ENCODE peak calls at places on chromosomes 13 and 19, in nine cellular contexts. Q, E, A, G, H, N, K, L and F are unnamed samples.

GRCh38 chr13:53848546-53848945 is 819.9 kb downstream of the OLFM4 start:
- DNase-seq in Q (no peak), E (no peak), A (no peak), G (no peak), H (no peak), N (no peak), K (no peak), L (no peak), F (no peak)

GRCh38 chr13:41909524-41909923 is 51.4 kb downstream of the VWA8 start:
- DNase-seq in Q (no peak), E (no peak), A (no peak), G (no peak), H (no peak), N (no peak), K (no peak), L (no peak), F (no peak)

GRCh38 chr13:94415484-94415883 is 64.0 kb downstream of the DCT start:
- DNase-seq in Q (no peak), E (no peak), A (no peak), G (no peak), H (no peak), N (no peak), K (peak; percentile 98), L (no peak), F (no peak)

GRCh38 chr13:113975416-113975815 is 1.5 kb upstream of the C13orf46 start:
- DNase-seq in Q (no peak), E (no peak), A (peak; percentile 59), G (no peak), H (no peak), N (no peak), K (no peak), L (no peak), F (no peak)

GRCh38 chr13:33931397-33931987 is 113.5 kb downstream of the RFC3 start:
- DNase-seq in Q (no peak), E (no peak), A (no peak), G (peak; percentile 67), H (no peak), N (no peak), K (peak; percentile 24), L (no peak), F (peak; percentile 58)

GRCh38 chr19:2841858-2842574 is 741 bp downstream of the ZNF555 start:
- DNase-seq in Q (no peak), E (no peak), A (no peak), G (no peak), H (no peak), N (no peak), K (no peak), L (peak; percentile 38), F (no peak)

GRCh38 chr13:76019421-76020044 is 383.4 kb downstream of the LMO7 start:
- DNase-seq in Q (peak; percentile 36), E (no peak), A (peak; percentile 74), G (no peak), H (no peak), N (no peak), K (no peak), L (no peak), F (no peak)

GRCh38 chr19:55253842-55254624 is 4.8 kb downstream of the PPP6R1 start:
- DNase-seq in Q (no peak), E (peak; percentile 48), A (no peak), G (no peak), H (peak; percentile 63), N (peak; percentile 37), K (no peak), L (peak; percentile 78), F (no peak)

GRCh38 chr13:113146750-113147149 is 11.7 kb upstream of the PROZ start:
- DNase-seq in Q (no peak), E (no peak), A (no peak), G (no peak), H (no peak), N (no peak), K (no peak), L (no peak), F (no peak)

GRCh38 chr19:55099557-55100506 is 17.6 kb downstream of the PPP1R12C start:
- DNase-seq in Q (no peak), E (no peak), A (no peak), G (no peak), H (no peak), N (no peak), K (no peak), L (no peak), F (no peak)

GRCh38 chr13:93875527-93875926 is 604.0 kb downstream of the DCT start:
- DNase-seq in Q (no peak), E (no peak), A (no peak), G (no peak), H (no peak), N (no peak), K (peak; percentile 25), L (no peak), F (peak; percentile 24)